ENCODE peak calls at places on chromosomes 1 and 21, in nine cellular contexts. I is AG04450, O is dorsolateral prefrontal cortex, D is Calu3, Y is GM13976, U is fibroblast of mammary gland, S is AG10803, B is spleen, L is lower lobe of right lung. T is an unnamed sample.
A peak's percentile ranks its signal among the peaks of the same experiment; 100 is the strongest.

GRCh38 chr1:15610167-15610566 is 7.1 kb upstream of the DDI2 start:
- DNase-seq in D (no peak), Y (no peak), O (no peak), S (no peak), U (no peak), I (no peak), L (no peak), B (no peak), T (no peak)

GRCh38 chr1:95974586-95974985 is 740.6 kb downstream of the RWDD3 start:
- DNase-seq in B (no peak), I (no peak), S (peak; percentile 41), U (peak; percentile 18), D (no peak), Y (no peak), O (no peak), L (no peak), T (no peak)

GRCh38 chr1:15038232-15039016 is 115.1 kb upstream of the TMEM51 start:
- DNase-seq in U (peak; percentile 44), O (no peak), I (no peak), Y (no peak), B (no peak), L (no peak), S (no peak), D (peak; percentile 31), T (no peak)

GRCh38 chr1:97192872-97193572 is 471.4 kb downstream of the PTBP2 start:
- DNase-seq in B (no peak), L (no peak), D (peak; percentile 50), Y (no peak), I (peak; percentile 93), U (peak; percentile 96), O (no peak), S (peak; percentile 89), T (no peak)

GRCh38 chr1:166007176-166007575 is 159.6 kb downstream of the FAM78B start:
- DNase-seq in S (no peak), B (no peak), I (no peak), D (no peak), O (no peak), Y (no peak), U (no peak), L (no peak), T (no peak)

GRCh38 chr1:40076895-40077312 is 20.1 kb downstream of the PPT1 start:
- DNase-seq in D (no peak), I (peak; percentile 49), S (peak; percentile 91), L (no peak), B (no peak), U (peak; percentile 92), O (no peak), Y (no peak), T (no peak)

GRCh38 chr1:2350911-2351655 is 40.3 kb downstream of the MORN1 start:
- DNase-seq in O (no peak), L (peak; percentile 39), B (peak; percentile 59), I (no peak), U (no peak), Y (no peak), S (no peak), D (no peak), T (no peak)

GRCh38 chr1:163071381-163072255 is 2.5 kb downstream of the RGS4 start:
- DNase-seq in S (peak; percentile 78), I (peak; percentile 75), D (peak; percentile 79), U (peak; percentile 91), B (no peak), Y (peak; percentile 27), L (no peak), O (no peak), T (peak; percentile 43)

GRCh38 chr1:29961676-29962059 is 725.3 kb downstream of the PTPRU start:
- DNase-seq in U (no peak), L (no peak), Y (no peak), O (no peak), S (no peak), D (no peak), I (no peak), B (no peak), T (no peak)

GRCh38 chr1:18597159-18598042 is 33.2 kb upstream of the PAX7 start:
- DNase-seq in L (peak; percentile 61), I (no peak), O (peak; percentile 54), U (peak; percentile 33), S (peak; percentile 29), Y (peak; percentile 68), D (peak; percentile 62), B (peak; percentile 83), T (peak; percentile 57)

GRCh38 chr1:181936269-181936668 is 125.2 kb downstream of the ZNF648 start:
- DNase-seq in Y (no peak), L (no peak), B (no peak), I (no peak), D (no peak), S (no peak), O (no peak), U (no peak), T (no peak)

GRCh38 chr1:15557008-15557407 is 27.8 kb downstream of the AGMAT start:
- DNase-seq in I (no peak), L (no peak), B (no peak), Y (no peak), S (no peak), D (no peak), O (no peak), U (no peak), T (no peak)

GRCh38 chr21:43969115-43969444 is 43.0 kb upstream of the TRAPPC10 start:
- DNase-seq in Y (no peak), B (no peak), D (no peak), U (no peak), O (no peak), I (no peak), S (no peak), L (no peak), T (no peak)

GRCh38 chr1:112054504-112054903 is 65.0 kb upstream of the KCND3 start:
- DNase-seq in U (no peak), B (no peak), L (no peak), D (no peak), O (no peak), Y (no peak), I (no peak), S (no peak), T (no peak)

GRCh38 chr1:160115545-160116276 is at the start of gene ATP1A2:
- DNase-seq in L (no peak), O (no peak), D (no peak), U (no peak), B (no peak), I (no peak), S (no peak), Y (no peak), T (no peak)

GRCh38 chr1:11789126-11790067 is 16.4 kb downstream of the MTHFR start:
- DNase-seq in Y (no peak), U (no peak), L (no peak), B (peak; percentile 64), I (no peak), S (no peak), O (no peak), D (no peak), T (no peak)

GRCh38 chr1:11787804-11788436 is 17.8 kb downstream of the MTHFR start:
- DNase-seq in S (no peak), I (no peak), L (no peak), Y (no peak), U (no peak), O (no peak), B (peak; percentile 73), D (no peak), T (no peak)

GRCh38 chr1:11788549-11789053 is 17.2 kb downstream of the MTHFR start:
- DNase-seq in Y (no peak), I (no peak), O (no peak), D (no peak), S (no peak), U (no peak), B (peak; percentile 71), L (peak; percentile 58), T (no peak)

GRCh38 chr1:11786168-11786567 is 19.6 kb downstream of the MTHFR start:
- DNase-seq in O (no peak), L (no peak), D (no peak), S (no peak), U (no peak), I (no peak), B (no peak), Y (no peak), T (no peak)

GRCh38 chr1:11787251-11787803 is 18.4 kb downstream of the MTHFR start:
- DNase-seq in U (peak; percentile 28), L (peak; percentile 84), I (no peak), D (peak; percentile 37), O (no peak), B (no peak), S (peak; percentile 75), Y (no peak), T (no peak)
- TF ChIP-seq CTCF in U (no peak), L (no peak), I (no peak), D (no peak), O (no peak), B (no peak), S (no peak), Y (no peak), T (no peak)

GRCh38 chr1:225517697-225518096 is 89.9 kb upstream of the LBR start:
- DNase-seq in I (no peak), O (no peak), S (no peak), D (no peak), U (no peak), Y (no peak), L (no peak), B (no peak), T (no peak)
- TF ChIP-seq CTCF in I (no peak), O (no peak), S (no peak), D (no peak), U (no peak), Y (no peak), L (no peak), B (no peak), T (no peak)

GRCh38 chr21:40466893-40467483 is 380.0 kb downstream of the DSCAM start:
- DNase-seq in S (peak; percentile 0), L (no peak), U (peak; percentile 0), D (no peak), O (no peak), B (no peak), I (no peak), Y (no peak), T (no peak)
- TF ChIP-seq CTCF in S (peak; percentile 35), L (peak; percentile 44), U (no peak), D (no peak), O (peak; percentile 40), B (peak; percentile 30), I (peak; percentile 9), Y (no peak), T (no peak)

DNA sequence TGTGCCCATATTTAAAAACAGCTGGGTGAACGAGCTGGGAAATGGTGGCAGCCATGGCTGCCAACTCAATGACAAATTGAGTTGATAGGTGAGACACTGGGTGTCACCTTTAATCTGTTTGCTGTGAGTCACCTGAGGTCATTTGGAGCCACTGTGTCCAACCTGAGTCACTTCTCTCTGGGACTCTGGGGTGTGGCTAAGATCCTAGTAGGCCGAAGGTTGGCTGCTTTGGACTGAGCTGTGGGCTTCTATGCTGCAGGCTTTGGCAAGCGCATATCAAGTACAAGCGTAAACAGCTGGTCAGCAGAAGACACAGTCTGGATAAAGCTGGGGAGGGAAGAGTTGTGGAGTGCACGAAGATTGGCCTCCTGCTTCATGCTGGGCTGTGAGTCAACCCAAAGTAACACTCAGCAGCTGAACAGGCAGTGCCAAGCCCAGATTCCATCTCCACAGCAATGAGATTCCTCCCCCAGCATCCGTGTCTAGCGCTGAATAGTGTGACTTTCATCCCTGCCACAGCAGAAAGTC is 24.0 kb downstream of the TEX35 start:
- DNase-seq in L (no peak), I (peak; percentile 95), O (no peak), U (peak; percentile 99), D (peak; percentile 76), Y (no peak), B (peak; percentile 42), S (peak; percentile 99), T (no peak)
- TF ChIP-seq CTCF in L (no peak), I (no peak), O (no peak), U (no peak), D (no peak), Y (no peak), B (no peak), S (no peak), T (no peak)

T was measured in GM10248.